ENCODE peak calls at places on chromosomes 5 and 9, in eight cellular contexts. M is NCI-H1092 treated with DMSO at 0.1 percent for 48 hours; A is NCI-H2029; F is mammary epithelial cell; Z is endothelial cell; P is cardiac fibroblast; T is activated CD4-positive, alpha-beta T cell treated with anti-CD3 and anti-CD28 coated beads, Interleukin-2, amount 10 ng/mL, durations not matched to agents 7 days and 5 days; W is GM12878. K is an unnamed sample.

GRCh38 chr5:160047362-160047761 is 38.4 kb downstream of the TTC1 start:
- DNase-seq in M (no peak), A (no peak), F (no peak), Z (no peak), P (no peak), T (no peak), W (no peak), K (no peak)

GRCh38 chr9:130936285-130937117 is 2.5 kb downstream of the FIBCD1 start:
- DNase-seq in M (no peak), A (no peak), F (peak), Z (no peak), P (peak), T (no peak), W (no peak), K (no peak)

GRCh38 chr9:34985311-34985899 is 4.1 kb upstream of the DNAJB5 start:
- DNase-seq in M (peak), A (peak), F (peak), Z (peak), P (peak), T (peak), W (no peak), K (no peak)

GRCh38 chr5:179373961-179374505 is 28.8 kb upstream of the ADAMTS2 start:
- DNase-seq in M (no peak), A (no peak), F (no peak), Z (no peak), P (no peak), T (no peak), W (no peak), K (peak)

GRCh38 chr5:181224390-181225234 is 1.5 kb downstream of the TRIM41 start:
- DNase-seq in M (no peak), A (no peak), F (no peak), Z (no peak), P (no peak), T (no peak), W (no peak), K (no peak)

GRCh38 chr5:112762113-112762810 is 24.6 kb downstream of the APC start:
- DNase-seq in M (no peak), A (no peak), F (no peak), Z (no peak), P (peak), T (no peak), W (no peak), K (no peak)

GRCh38 chr9:34712140-34712539 is 2.2 kb upstream of the CCL21 start:
- DNase-seq in M (no peak), A (no peak), F (no peak), Z (no peak), P (no peak), T (no peak), W (no peak), K (no peak)

GRCh38 chr5:108136493-108136892 is 245.4 kb downstream of the FBXL17 start:
- DNase-seq in M (no peak), A (no peak), F (no peak), Z (no peak), P (no peak), T (no peak), W (no peak), K (no peak)

GRCh38 chr5:175696139-175696854 is 38.4 kb downstream of the HRH2 start:
- DNase-seq in M (no peak), A (peak), F (peak), Z (peak), P (peak), T (peak), W (peak), K (peak)

GRCh38 chr9:130884542-130885421 is 11.8 kb downstream of the QRFP start:
- DNase-seq in M (no peak), A (no peak), F (no peak), Z (no peak), P (no peak), T (no peak), W (no peak), K (no peak)

K was measured in CD14-positive monocyte.